ENCODE peak calls at places on chromosomes 1 and 21, in nine cellular contexts. One of them, this sample, is unnamed.

GRCh38 chr1:171717080-171717479 is 24.8 kb downstream of the VAMP4 start:
- DNase-seq in HCT116: no peak
- DNase-seq in lower lobe of right lung: no peak
- DNase-seq in colonic mucosa: no peak
- DNase-seq in CD4-positive, alpha-beta T cell: no peak
- DNase-seq in esophagus muscularis mucosa: no peak
- DNase-seq in upper lobe of right lung: no peak
- DNase-seq in PC-3: no peak
- DNase-seq in astrocyte: peak
- DNase-seq in this sample: no peak

GRCh38 chr21:39193380-39193779 is 10.1 kb upstream of the PSMG1 start:
- DNase-seq in HCT116: no peak
- DNase-seq in lower lobe of right lung: no peak
- DNase-seq in colonic mucosa: no peak
- DNase-seq in CD4-positive, alpha-beta T cell: no peak
- DNase-seq in esophagus muscularis mucosa: no peak
- DNase-seq in upper lobe of right lung: no peak
- DNase-seq in PC-3: no peak
- DNase-seq in astrocyte: no peak
- DNase-seq in this sample: no peak

GRCh38 chr1:6511461-6512244 is 20.2 kb upstream of the PLEKHG5 start:
- DNase-seq in HCT116: no peak
- DNase-seq in lower lobe of right lung: no peak
- DNase-seq in colonic mucosa: no peak
- DNase-seq in CD4-positive, alpha-beta T cell: no peak
- DNase-seq in esophagus muscularis mucosa: no peak
- DNase-seq in upper lobe of right lung: no peak
- DNase-seq in PC-3: no peak
- DNase-seq in astrocyte: no peak
- DNase-seq in this sample: no peak

GRCh38 chr1:5916572-5917280 is 75.5 kb downstream of the NPHP4 start:
- DNase-seq in HCT116: no peak
- DNase-seq in lower lobe of right lung: no peak
- DNase-seq in colonic mucosa: no peak
- DNase-seq in CD4-positive, alpha-beta T cell: no peak
- DNase-seq in esophagus muscularis mucosa: no peak
- DNase-seq in upper lobe of right lung: no peak
- DNase-seq in PC-3: no peak
- DNase-seq in astrocyte: no peak
- DNase-seq in this sample: no peak

GRCh38 chr1:169491845-169492281 is 6.1 kb upstream of the SLC19A2 start:
- DNase-seq in HCT116: no peak
- DNase-seq in lower lobe of right lung: no peak
- DNase-seq in colonic mucosa: no peak
- DNase-seq in CD4-positive, alpha-beta T cell: no peak
- DNase-seq in esophagus muscularis mucosa: no peak
- DNase-seq in upper lobe of right lung: no peak
- DNase-seq in PC-3: no peak
- DNase-seq in astrocyte: no peak
- DNase-seq in this sample: no peak

GRCh38 chr21:44845418-44846200 is 27.7 kb upstream of the SUMO3 start:
- DNase-seq in HCT116: no peak
- DNase-seq in lower lobe of right lung: peak
- DNase-seq in colonic mucosa: peak
- DNase-seq in CD4-positive, alpha-beta T cell: peak
- DNase-seq in esophagus muscularis mucosa: peak
- DNase-seq in upper lobe of right lung: peak
- DNase-seq in PC-3: peak
- DNase-seq in astrocyte: peak
- DNase-seq in this sample: peak

GRCh38 chr1:61241411-61241838 is 159.1 kb downstream of the NFIA start:
- DNase-seq in HCT116: no peak
- DNase-seq in lower lobe of right lung: no peak
- DNase-seq in colonic mucosa: peak
- DNase-seq in CD4-positive, alpha-beta T cell: no peak
- DNase-seq in esophagus muscularis mucosa: peak
- DNase-seq in upper lobe of right lung: no peak
- DNase-seq in PC-3: peak
- DNase-seq in astrocyte: no peak
- DNase-seq in this sample: no peak

GRCh38 chr1:119222271-119222670 is 81.8 kb upstream of the WARS2 start:
- DNase-seq in HCT116: no peak
- DNase-seq in lower lobe of right lung: no peak
- DNase-seq in colonic mucosa: no peak
- DNase-seq in CD4-positive, alpha-beta T cell: no peak
- DNase-seq in esophagus muscularis mucosa: no peak
- DNase-seq in upper lobe of right lung: no peak
- DNase-seq in PC-3: no peak
- DNase-seq in astrocyte: no peak
- DNase-seq in this sample: no peak

GRCh38 chr1:113375878-113376277 is 14.4 kb upstream of the MAGI3 start:
- DNase-seq in HCT116: no peak
- DNase-seq in lower lobe of right lung: no peak
- DNase-seq in colonic mucosa: no peak
- DNase-seq in CD4-positive, alpha-beta T cell: no peak
- DNase-seq in esophagus muscularis mucosa: no peak
- DNase-seq in upper lobe of right lung: no peak
- DNase-seq in PC-3: no peak
- DNase-seq in astrocyte: no peak
- DNase-seq in this sample: no peak

GRCh38 chr1:71312545-71312944 is 231.7 kb upstream of the ZRANB2 start:
- DNase-seq in HCT116: no peak
- DNase-seq in lower lobe of right lung: no peak
- DNase-seq in colonic mucosa: no peak
- DNase-seq in CD4-positive, alpha-beta T cell: no peak
- DNase-seq in esophagus muscularis mucosa: no peak
- DNase-seq in upper lobe of right lung: no peak
- DNase-seq in PC-3: no peak
- DNase-seq in astrocyte: no peak
- DNase-seq in this sample: no peak

GRCh38 chr1:10599194-10599861 is 124.6 kb downstream of the PEX14 start:
- DNase-seq in HCT116: peak
- DNase-seq in lower lobe of right lung: no peak
- DNase-seq in colonic mucosa: no peak
- DNase-seq in CD4-positive, alpha-beta T cell: no peak
- DNase-seq in esophagus muscularis mucosa: no peak
- DNase-seq in upper lobe of right lung: no peak
- DNase-seq in PC-3: peak
- DNase-seq in astrocyte: peak
- DNase-seq in this sample: peak

GRCh38 chr1:207893737-207894582 is 17.0 kb downstream of the CD34 start:
- DNase-seq in HCT116: no peak
- DNase-seq in lower lobe of right lung: no peak
- DNase-seq in colonic mucosa: no peak
- DNase-seq in CD4-positive, alpha-beta T cell: no peak
- DNase-seq in esophagus muscularis mucosa: no peak
- DNase-seq in upper lobe of right lung: no peak
- DNase-seq in PC-3: peak
- DNase-seq in astrocyte: no peak
- DNase-seq in this sample: no peak

GRCh38 chr1:234602334-234603220 is 7.4 kb downstream of the IRF2BP2 start:
- DNase-seq in HCT116: peak
- DNase-seq in lower lobe of right lung: no peak
- DNase-seq in colonic mucosa: peak
- DNase-seq in CD4-positive, alpha-beta T cell: no peak
- DNase-seq in esophagus muscularis mucosa: no peak
- DNase-seq in upper lobe of right lung: no peak
- DNase-seq in PC-3: peak
- DNase-seq in astrocyte: peak
- DNase-seq in this sample: peak

GRCh38 chr1:167984886-167985489 is 48.1 kb upstream of the MPC2 start:
- DNase-seq in HCT116: no peak
- DNase-seq in lower lobe of right lung: no peak
- DNase-seq in colonic mucosa: no peak
- DNase-seq in CD4-positive, alpha-beta T cell: no peak
- DNase-seq in esophagus muscularis mucosa: no peak
- DNase-seq in upper lobe of right lung: no peak
- DNase-seq in PC-3: no peak
- DNase-seq in astrocyte: peak
- DNase-seq in this sample: no peak

GRCh38 chr1:212814548-212814947 is 22.9 kb downstream of the TATDN3 start:
- DNase-seq in HCT116: no peak
- DNase-seq in lower lobe of right lung: no peak
- DNase-seq in colonic mucosa: no peak
- DNase-seq in CD4-positive, alpha-beta T cell: no peak
- DNase-seq in esophagus muscularis mucosa: no peak
- DNase-seq in upper lobe of right lung: no peak
- DNase-seq in PC-3: no peak
- DNase-seq in astrocyte: no peak
- DNase-seq in this sample: no peak

GRCh38 chr21:42346866-42347600 is 3.8 kb downstream of the TFF2 start:
- DNase-seq in HCT116: no peak
- DNase-seq in lower lobe of right lung: no peak
- DNase-seq in colonic mucosa: peak
- DNase-seq in CD4-positive, alpha-beta T cell: no peak
- DNase-seq in esophagus muscularis mucosa: no peak
- DNase-seq in upper lobe of right lung: no peak
- DNase-seq in PC-3: no peak
- DNase-seq in astrocyte: no peak
- DNase-seq in this sample: no peak

DNA sequence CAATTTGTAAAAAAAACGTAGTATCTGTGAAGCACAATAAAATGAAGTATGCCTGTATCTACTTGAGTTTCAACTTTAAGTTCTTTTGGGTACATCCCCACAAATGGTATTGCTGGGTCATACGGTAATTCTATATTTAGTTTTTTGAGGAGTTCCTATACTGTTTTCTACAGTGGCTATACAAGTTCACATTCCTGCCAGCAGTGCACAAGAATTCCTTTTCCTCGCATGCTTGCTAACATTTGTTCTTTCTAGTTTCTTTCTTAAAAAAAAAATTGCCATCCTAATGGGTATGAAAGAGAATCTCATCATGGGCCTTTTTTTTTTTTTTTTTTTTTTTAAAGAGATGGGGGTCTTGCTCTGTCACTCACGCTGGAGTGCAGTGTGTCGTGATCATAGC is 41.9 kb downstream of the UCK2 start:
- DNase-seq in HCT116: no peak
- DNase-seq in lower lobe of right lung: no peak
- DNase-seq in colonic mucosa: no peak
- DNase-seq in CD4-positive, alpha-beta T cell: no peak
- DNase-seq in esophagus muscularis mucosa: no peak
- DNase-seq in upper lobe of right lung: no peak
- DNase-seq in PC-3: no peak
- DNase-seq in astrocyte: no peak
- DNase-seq in this sample: no peak
- TF ChIP-seq CTCF in HCT116: peak
- TF ChIP-seq CTCF in lower lobe of right lung: no peak
- TF ChIP-seq CTCF in colonic mucosa: no peak
- TF ChIP-seq CTCF in CD4-positive, alpha-beta T cell: no peak
- TF ChIP-seq CTCF in esophagus muscularis mucosa: no peak
- TF ChIP-seq CTCF in upper lobe of right lung: no peak
- TF ChIP-seq CTCF in PC-3: no peak
- TF ChIP-seq CTCF in astrocyte: peak
- TF ChIP-seq CTCF in this sample: no peak

GRCh38 chr1:58765016-58765415 is 18.8 kb downstream of the JUN start:
- DNase-seq in HCT116: no peak
- DNase-seq in lower lobe of right lung: no peak
- DNase-seq in colonic mucosa: no peak
- DNase-seq in CD4-positive, alpha-beta T cell: no peak
- DNase-seq in esophagus muscularis mucosa: no peak
- DNase-seq in upper lobe of right lung: no peak
- DNase-seq in PC-3: peak
- DNase-seq in astrocyte: no peak
- DNase-seq in this sample: no peak
- TF ChIP-seq CTCF in HCT116: no peak
- TF ChIP-seq CTCF in lower lobe of right lung: no peak
- TF ChIP-seq CTCF in colonic mucosa: no peak
- TF ChIP-seq CTCF in CD4-positive, alpha-beta T cell: no peak
- TF ChIP-seq CTCF in esophagus muscularis mucosa: no peak
- TF ChIP-seq CTCF in upper lobe of right lung: no peak
- TF ChIP-seq CTCF in PC-3: no peak
- TF ChIP-seq CTCF in astrocyte: no peak
- TF ChIP-seq CTCF in this sample: no peak

GRCh38 chr1:44653107-44653964 is 20.9 kb downstream of the TMEM53 start:
- DNase-seq in HCT116: no peak
- DNase-seq in lower lobe of right lung: no peak
- DNase-seq in colonic mucosa: no peak
- DNase-seq in CD4-positive, alpha-beta T cell: no peak
- DNase-seq in esophagus muscularis mucosa: no peak
- DNase-seq in upper lobe of right lung: no peak
- DNase-seq in PC-3: no peak
- DNase-seq in astrocyte: no peak
- DNase-seq in this sample: no peak
- TF ChIP-seq CTCF in HCT116: no peak
- TF ChIP-seq CTCF in lower lobe of right lung: peak
- TF ChIP-seq CTCF in colonic mucosa: no peak
- TF ChIP-seq CTCF in CD4-positive, alpha-beta T cell: peak
- TF ChIP-seq CTCF in esophagus muscularis mucosa: no peak
- TF ChIP-seq CTCF in upper lobe of right lung: peak
- TF ChIP-seq CTCF in PC-3: peak
- TF ChIP-seq CTCF in astrocyte: no peak
- TF ChIP-seq CTCF in this sample: peak

GRCh38 chr1:29236993-29237905 is 927 bp downstream of the PTPRU start:
- DNase-seq in HCT116: no peak
- DNase-seq in lower lobe of right lung: peak
- DNase-seq in colonic mucosa: peak
- DNase-seq in CD4-positive, alpha-beta T cell: no peak
- DNase-seq in esophagus muscularis mucosa: no peak
- DNase-seq in upper lobe of right lung: peak
- DNase-seq in PC-3: peak
- DNase-seq in astrocyte: peak
- DNase-seq in this sample: no peak
- TF ChIP-seq CTCF in HCT116: no peak
- TF ChIP-seq CTCF in lower lobe of right lung: no peak
- TF ChIP-seq CTCF in colonic mucosa: no peak
- TF ChIP-seq CTCF in CD4-positive, alpha-beta T cell: no peak
- TF ChIP-seq CTCF in esophagus muscularis mucosa: no peak
- TF ChIP-seq CTCF in upper lobe of right lung: no peak
- TF ChIP-seq CTCF in PC-3: no peak
- TF ChIP-seq CTCF in astrocyte: no peak
- TF ChIP-seq CTCF in this sample: no peak

GRCh38 chr1:53715478-53715877 is 23.5 kb downstream of the GLIS1 start:
- DNase-seq in HCT116: no peak
- DNase-seq in lower lobe of right lung: no peak
- DNase-seq in colonic mucosa: peak
- DNase-seq in CD4-positive, alpha-beta T cell: no peak
- DNase-seq in esophagus muscularis mucosa: no peak
- DNase-seq in upper lobe of right lung: no peak
- DNase-seq in PC-3: peak
- DNase-seq in astrocyte: no peak
- DNase-seq in this sample: no peak
- TF ChIP-seq CTCF in HCT116: peak
- TF ChIP-seq CTCF in lower lobe of right lung: no peak
- TF ChIP-seq CTCF in colonic mucosa: no peak
- TF ChIP-seq CTCF in CD4-positive, alpha-beta T cell: no peak
- TF ChIP-seq CTCF in esophagus muscularis mucosa: no peak
- TF ChIP-seq CTCF in upper lobe of right lung: no peak
- TF ChIP-seq CTCF in PC-3: peak
- TF ChIP-seq CTCF in astrocyte: peak
- TF ChIP-seq CTCF in this sample: no peak

GRCh38 chr1:75130312-75130677 is 3.9 kb upstream of the LHX8 start:
- DNase-seq in HCT116: no peak
- DNase-seq in lower lobe of right lung: no peak
- DNase-seq in colonic mucosa: no peak
- DNase-seq in CD4-positive, alpha-beta T cell: no peak
- DNase-seq in esophagus muscularis mucosa: no peak
- DNase-seq in upper lobe of right lung: no peak
- DNase-seq in PC-3: no peak
- DNase-seq in astrocyte: no peak
- DNase-seq in this sample: no peak
- TF ChIP-seq CTCF in HCT116: no peak
- TF ChIP-seq CTCF in lower lobe of right lung: no peak
- TF ChIP-seq CTCF in colonic mucosa: no peak
- TF ChIP-seq CTCF in CD4-positive, alpha-beta T cell: no peak
- TF ChIP-seq CTCF in esophagus muscularis mucosa: no peak
- TF ChIP-seq CTCF in upper lobe of right lung: no peak
- TF ChIP-seq CTCF in PC-3: no peak
- TF ChIP-seq CTCF in astrocyte: no peak
- TF ChIP-seq CTCF in this sample: no peak

GRCh38 chr1:938088-938683 is 14.5 kb downstream of the SAMD11 start:
- DNase-seq in HCT116: no peak
- DNase-seq in lower lobe of right lung: no peak
- DNase-seq in colonic mucosa: peak
- DNase-seq in CD4-positive, alpha-beta T cell: no peak
- DNase-seq in esophagus muscularis mucosa: no peak
- DNase-seq in upper lobe of right lung: no peak
- DNase-seq in PC-3: peak
- DNase-seq in astrocyte: no peak
- DNase-seq in this sample: peak
- TF ChIP-seq CTCF in HCT116: peak
- TF ChIP-seq CTCF in lower lobe of right lung: peak
- TF ChIP-seq CTCF in colonic mucosa: peak
- TF ChIP-seq CTCF in CD4-positive, alpha-beta T cell: no peak
- TF ChIP-seq CTCF in esophagus muscularis mucosa: peak
- TF ChIP-seq CTCF in upper lobe of right lung: peak
- TF ChIP-seq CTCF in PC-3: peak
- TF ChIP-seq CTCF in astrocyte: peak
- TF ChIP-seq CTCF in this sample: peak

This sample was measured in RWPE1.